ENCODE peak calls at places on chromosomes 6 and 20, in six cellular contexts. L is fibroblast of lung, N is GM23248, Q is GM23338, U is endothelial cell of umbilical vein, V is mesendoderm. D is an unnamed sample.

GRCh38 chr20:62366370-62367135 is 559 bp downstream of the LAMA5 start:
- DNase-seq in Q (peak; percentile 91), V (peak; percentile 91), U (no peak), N (no peak), L (no peak), D (peak; percentile 89)

GRCh38 chr6:146028250-146028789 is 542 bp upstream of the GRM1 start:
- DNase-seq in V (peak; percentile 75), U (peak; percentile 52), L (peak; percentile 51), N (peak; percentile 74), Q (peak; percentile 82), D (peak; percentile 89)

GRCh38 chr6:142333431-142333830 is 31.6 kb downstream of the ADGRG6 start:
- DNase-seq in U (no peak), L (no peak), Q (no peak), V (no peak), N (no peak), D (no peak)

GRCh38 chr6:102759415-102759814 is 1365.9 kb downstream of the GRIK2 start:
- DNase-seq in N (no peak), V (no peak), L (no peak), U (no peak), Q (no peak), D (no peak)

GRCh38 chr20:49403911-49404310 is 78.6 kb downstream of the KCNB1 start:
- DNase-seq in U (no peak), L (no peak), N (no peak), Q (no peak), V (no peak), D (no peak)

GRCh38 chr6:33702345-33702977 is 9.0 kb downstream of the UQCC2 start:
- DNase-seq in U (peak; percentile 52), Q (peak; percentile 50), N (peak; percentile 84), L (peak; percentile 67), V (peak; percentile 78), D (peak; percentile 56)

GRCh38 chr6:2449572-2449940 is 204.2 kb upstream of the GMDS start:
- DNase-seq in Q (no peak), L (no peak), N (no peak), U (no peak), V (no peak), D (no peak)

GRCh38 chr6:72728706-72729343 is 107.0 kb downstream of the KCNQ5 start:
- DNase-seq in N (no peak), Q (no peak), V (no peak), L (no peak), U (no peak), D (no peak)

GRCh38 chr6:165832471-165832836 is 169.4 kb upstream of the PDE10A start:
- DNase-seq in N (no peak), L (no peak), Q (no peak), U (no peak), V (no peak), D (no peak)

GRCh38 chr6:77010931-77011542 is 452.3 kb downstream of the HTR1B start:
- DNase-seq in V (no peak), N (no peak), L (no peak), Q (no peak), U (no peak), D (no peak)

GRCh38 chr20:22511943-22512910 is 72.1 kb downstream of the FOXA2 start:
- DNase-seq in Q (peak; percentile 47), U (peak; percentile 85), L (no peak), V (no peak), N (no peak), D (peak; percentile 47)

GRCh38 chr6:23311211-23311610 is 741.8 kb downstream of the HDGFL1 start:
- DNase-seq in U (no peak), Q (no peak), V (no peak), N (no peak), L (no peak), D (no peak)
- H3K4me2 ChIP-seq in U (no peak overlapping the region), Q (no peak overlapping the region), V (no peak overlapping the region), N (no peak overlapping the region), L (no peak overlapping the region), D (no peak overlapping the region)

DNA sequence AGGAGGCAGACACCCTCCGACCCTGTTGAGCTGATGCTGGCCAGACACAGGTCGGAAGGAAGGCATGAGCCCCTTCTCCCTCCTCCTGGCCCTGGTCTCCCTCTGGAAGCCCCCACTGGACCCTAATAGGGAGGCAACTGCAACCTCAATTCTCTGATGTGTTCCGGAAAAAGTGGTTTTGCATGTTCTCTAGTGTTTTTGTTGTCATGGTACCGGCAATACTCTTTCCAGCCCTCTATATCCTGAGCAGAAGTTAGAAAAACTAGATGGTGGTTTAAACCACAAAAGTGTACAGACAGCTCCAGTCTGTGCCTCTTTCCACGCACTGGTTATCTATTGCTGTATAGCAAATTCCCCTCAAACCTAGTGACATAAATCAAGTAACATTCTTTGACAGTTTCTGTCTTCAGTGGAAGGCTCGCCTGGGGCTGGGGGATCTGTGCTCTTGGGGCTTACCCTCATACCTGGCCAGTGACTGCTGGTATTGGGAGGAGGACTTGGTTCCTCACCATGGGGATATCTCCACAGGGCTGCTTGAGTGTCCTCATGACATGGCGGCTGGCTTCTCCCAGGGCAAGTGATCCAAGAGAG is 37.0 kb downstream of the SYTL3 start:
- DNase-seq in N (no peak), U (no peak), V (no peak), L (no peak), Q (no peak), D (no peak)
- H3K4me3 ChIP-seq in N (no peak overlapping the region), U (no peak overlapping the region), V (no peak overlapping the region), L (no peak overlapping the region), Q (no peak overlapping the region), D (no peak overlapping the region)

GRCh38 chr6:148392611-148393160 is 50.0 kb downstream of the SASH1 start:
- DNase-seq in V (no peak), N (peak; percentile 33), L (peak; percentile 21), U (no peak), Q (no peak), D (no peak)
- H3K4me2 ChIP-seq in V (no peak overlapping the region), N (no peak overlapping the region), L (no peak overlapping the region), U (no peak overlapping the region), Q (no peak overlapping the region), D (no peak overlapping the region)

DNA sequence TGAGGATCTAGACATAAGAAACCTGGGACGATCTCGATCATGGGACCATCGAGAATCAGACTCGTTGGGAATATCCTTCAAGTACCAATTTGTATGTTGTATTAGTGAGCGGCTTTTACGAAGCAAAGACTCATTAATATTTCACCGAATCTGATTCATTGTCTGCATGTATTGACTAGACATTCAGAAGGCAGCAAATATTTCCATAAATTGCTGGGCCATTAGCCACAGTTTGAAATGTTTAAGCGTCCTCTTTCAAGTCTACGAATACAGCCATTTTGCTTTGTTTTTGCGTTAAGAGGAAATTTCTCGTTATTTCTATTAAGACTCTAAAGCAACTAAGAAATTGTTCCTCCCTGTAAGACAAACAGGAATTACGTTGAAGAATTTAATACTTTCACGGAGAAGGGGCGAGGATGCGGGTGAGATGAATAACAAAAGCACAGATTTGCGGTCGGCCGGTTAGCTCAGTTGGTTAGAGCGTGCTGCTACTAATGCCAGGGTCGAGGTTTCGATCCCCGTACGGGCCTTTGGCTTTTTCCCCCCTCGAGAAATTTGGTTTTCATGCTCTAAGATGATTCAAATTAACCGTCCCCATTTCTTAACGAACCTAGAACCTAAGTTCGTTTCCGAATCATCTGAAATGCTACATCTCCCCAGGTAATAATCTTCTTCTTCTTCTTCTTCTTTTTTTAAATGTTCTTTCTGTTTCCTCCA is 18.5 kb downstream of the POM121L2 start:
- DNase-seq in N (peak; percentile 57), Q (peak; percentile 74), L (peak; percentile 66), V (peak; percentile 83), U (no peak), D (peak; percentile 72)
- H3K4me3 ChIP-seq in N (peak overlapping the region; percentile 51), Q (peak overlapping the region; percentile 89), L (no peak overlapping the region), V (no peak overlapping the region), U (no peak overlapping the region), D (peak overlapping the region; percentile 41)

GRCh38 chr6:124961468-124961783 is 811 bp upstream of the RNF217 start:
- DNase-seq in N (no peak), Q (no peak), U (no peak), L (no peak), V (no peak), D (no peak)
- H3K4me2 ChIP-seq in N (peak overlapping the region; percentile 95), Q (peak overlapping the region; percentile 87), U (peak overlapping the region; percentile 94), L (peak overlapping the region; percentile 91), V (peak overlapping the region; percentile 14), D (peak overlapping the region; percentile 93)

D was measured in neural progenitor cell.